ENCODE peak calls at places on chromosomes 7 and 10, in four cellular contexts. One of them, this sample, is unnamed.
A peak's percentile ranks its signal among the peaks of the same experiment; 100 is the strongest.

GRCh38 chr10:71191459-71192113 is 20.8 kb upstream of the UNC5B start:
- DNase-seq in HTR-8/SVneo: no peak
- DNase-seq in HFF-Myc: no peak
- DNase-seq in hypothalamus: no peak
- DNase-seq in this sample: no peak

GRCh38 chr10:44380829-44381600 is 3.9 kb downstream of the CXCL12 start:
- DNase-seq in HTR-8/SVneo: no peak
- DNase-seq in HFF-Myc: no peak
- DNase-seq in hypothalamus: no peak
- DNase-seq in this sample: no peak

GRCh38 chr10:77290528-77291155 is 347.0 kb downstream of the KCNMA1 start:
- DNase-seq in HTR-8/SVneo: peak; percentile 72
- DNase-seq in HFF-Myc: no peak
- DNase-seq in hypothalamus: no peak
- DNase-seq in this sample: no peak

GRCh38 chr10:66746711-66747110 is 179.1 kb upstream of the LRRTM3 start:
- DNase-seq in HTR-8/SVneo: no peak
- DNase-seq in HFF-Myc: no peak
- DNase-seq in hypothalamus: no peak
- DNase-seq in this sample: no peak

GRCh38 chr7:6011541-6011940 is 2.5 kb downstream of the AIMP2 start:
- DNase-seq in HTR-8/SVneo: no peak
- DNase-seq in HFF-Myc: no peak
- DNase-seq in hypothalamus: no peak
- DNase-seq in this sample: no peak

GRCh38 chr7:81957517-81957916 is 187.7 kb upstream of the HGF start:
- DNase-seq in HTR-8/SVneo: no peak
- DNase-seq in HFF-Myc: no peak
- DNase-seq in hypothalamus: no peak
- DNase-seq in this sample: no peak

GRCh38 chr10:95242581-95243317 is 48.1 kb downstream of the PDLIM1 start:
- DNase-seq in HTR-8/SVneo: peak; percentile 59
- DNase-seq in HFF-Myc: no peak
- DNase-seq in hypothalamus: no peak
- DNase-seq in this sample: no peak

GRCh38 chr10:93437946-93438795 is 44.0 kb downstream of the MYOF start:
- DNase-seq in HTR-8/SVneo: no peak
- DNase-seq in HFF-Myc: no peak
- DNase-seq in hypothalamus: no peak
- DNase-seq in this sample: peak; percentile 13

GRCh38 chr10:21526184-21526951 is 886 bp upstream of the SKIDA1 start:
- DNase-seq in HTR-8/SVneo: no peak
- DNase-seq in HFF-Myc: no peak
- DNase-seq in hypothalamus: peak; percentile 70
- DNase-seq in this sample: peak; percentile 80

GRCh38 chr7:98323597-98324322 is 42.3 kb downstream of the BRI3 start:
- DNase-seq in HTR-8/SVneo: no peak
- DNase-seq in HFF-Myc: no peak
- DNase-seq in hypothalamus: no peak
- DNase-seq in this sample: no peak

GRCh38 chr10:112327678-112328077 is 44.5 kb downstream of the TECTB start:
- DNase-seq in HTR-8/SVneo: no peak
- DNase-seq in HFF-Myc: no peak
- DNase-seq in hypothalamus: no peak
- DNase-seq in this sample: no peak

GRCh38 chr10:4234661-4235060 is 449.7 kb upstream of the KLF6 start:
- DNase-seq in HTR-8/SVneo: no peak
- DNase-seq in HFF-Myc: no peak
- DNase-seq in hypothalamus: no peak
- DNase-seq in this sample: no peak

GRCh38 chr7:65509368-65510186 is 135.9 kb downstream of the ZNF92 start:
- DNase-seq in HTR-8/SVneo: no peak
- DNase-seq in HFF-Myc: no peak
- DNase-seq in hypothalamus: no peak
- DNase-seq in this sample: no peak

GRCh38 chr10:53579773-53580172 is 807.2 kb upstream of the MBL2 start:
- DNase-seq in HTR-8/SVneo: no peak
- DNase-seq in HFF-Myc: no peak
- DNase-seq in hypothalamus: no peak
- DNase-seq in this sample: no peak

GRCh38 chr7:106659963-106660861 is 746 bp downstream of the CCDC71L start:
- DNase-seq in HTR-8/SVneo: peak; percentile 62
- DNase-seq in HFF-Myc: no peak
- DNase-seq in hypothalamus: peak; percentile 11
- DNase-seq in this sample: peak; percentile 25

GRCh38 chr7:26681819-26682418 is 182.5 kb downstream of the SKAP2 start:
- DNase-seq in HTR-8/SVneo: no peak
- DNase-seq in HFF-Myc: no peak
- DNase-seq in hypothalamus: no peak
- DNase-seq in this sample: no peak